ENCODE peak calls at places on chromosome 14, in eight cellular contexts. Z, G, Q, M, H, X, N and L are unnamed samples.

GRCh38 chr14:104442107-104442551 is 137.4 kb upstream of the C14orf180 start:
- DNase-seq in H (no peak), N (no peak), Q (no peak), X (no peak), G (no peak), M (no peak), Z (no peak), L (no peak)

GRCh38 chr14:71725802-71726638 is 206.2 kb upstream of the RGS6 start:
- DNase-seq in H (peak; percentile 47), M (peak; percentile 87), Z (no peak), Q (peak; percentile 28), X (no peak), N (peak; percentile 58), G (no peak), L (peak; percentile 80)

GRCh38 chr14:99744873-99745224 is 48.4 kb upstream of the EML1 start:
- DNase-seq in X (no peak), Q (no peak), N (no peak), M (no peak), H (no peak), G (no peak), Z (no peak), L (peak; percentile 41)

GRCh38 chr14:91888641-91889476 is 21.5 kb upstream of the TC2N start:
- DNase-seq in M (no peak), Z (no peak), H (no peak), N (no peak), G (no peak), Q (no peak), X (no peak), L (no peak)

GRCh38 chr14:98826618-98827017 is 445.4 kb downstream of the BCL11B start:
- DNase-seq in Z (no peak), M (no peak), H (no peak), X (no peak), G (no peak), N (no peak), Q (no peak), L (no peak)

GRCh38 chr14:40847496-40847895 is 759.2 kb upstream of the LRFN5 start:
- DNase-seq in M (no peak), X (no peak), Z (no peak), H (no peak), Q (no peak), G (no peak), N (no peak), L (no peak)

GRCh38 chr14:31164115-31164514 is 43.5 kb downstream of the HECTD1 start:
- DNase-seq in G (no peak), H (no peak), N (no peak), M (no peak), X (no peak), Q (no peak), Z (no peak), L (peak; percentile 16)

GRCh38 chr14:64089920-64090319 is 204.3 kb downstream of the ESR2 start:
- DNase-seq in Z (no peak), N (no peak), G (no peak), X (no peak), Q (no peak), H (peak; percentile 14), M (no peak), L (peak; percentile 30)

GRCh38 chr14:21505009-21505553 is 6.1 kb downstream of the METTL3 start:
- DNase-seq in Q (no peak), N (no peak), G (no peak), Z (no peak), H (no peak), X (no peak), M (no peak), L (no peak)

GRCh38 chr14:24147761-24148428 is 597 bp downstream of the RNF31 start:
- DNase-seq in Q (no peak), M (no peak), X (peak; percentile 53), G (no peak), N (no peak), Z (no peak), H (no peak), L (no peak)

GRCh38 chr14:69657961-69658360 is 46.6 kb downstream of the SUSD6 start:
- DNase-seq in X (peak; percentile 54), M (peak; percentile 48), G (peak; percentile 34), H (no peak), N (no peak), Q (no peak), Z (peak; percentile 72), L (peak; percentile 94)

GRCh38 chr14:93113678-93114067 is 2.1 kb downstream of the ITPK1 start:
- DNase-seq in Z (no peak), N (no peak), Q (no peak), M (no peak), G (no peak), X (no peak), H (no peak), L (no peak)
- H3K4me3 ChIP-seq in Z (no peak overlapping the region), N (peak overlapping the region; percentile 68), Q (peak overlapping the region; percentile 60), M (no peak overlapping the region), G (peak overlapping the region; percentile 69), X (no peak overlapping the region), H (no peak overlapping the region), L (peak overlapping the region; percentile 70)

GRCh38 chr14:90191585-90191984 is 64.8 kb upstream of the PSMC1 start:
- DNase-seq in M (no peak), X (no peak), N (no peak), Z (no peak), Q (no peak), G (no peak), H (no peak), L (no peak)
- TF ChIP-seq CTCF in M (no peak), X (no peak), N (no peak), Z (no peak), Q (no peak), G (no peak), H (no peak), L (no peak)

DNA sequence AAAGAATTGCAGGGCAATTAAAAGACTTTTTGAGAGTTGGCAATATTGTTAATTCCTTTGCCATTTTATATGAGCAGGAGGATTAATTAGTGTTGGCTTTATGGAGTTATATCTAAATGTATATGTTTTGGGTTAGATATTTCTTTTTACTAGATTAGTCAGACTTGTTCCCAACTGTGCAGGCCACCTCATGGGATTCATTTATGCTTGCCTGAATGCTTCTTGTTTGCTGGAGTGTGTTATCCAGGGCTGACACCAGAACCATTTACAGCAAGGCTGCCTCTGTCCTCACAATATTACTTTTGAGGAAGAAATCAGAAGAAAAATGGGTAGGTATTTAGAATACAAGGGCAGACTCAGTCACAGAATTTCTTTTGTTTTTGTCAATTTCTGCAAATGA is 192.5 kb downstream of the KTN1 start:
- DNase-seq in H (no peak), X (no peak), Z (no peak), N (no peak), M (no peak), G (no peak), Q (no peak), L (no peak)
- H3K4me3 ChIP-seq in H (no peak overlapping the region), X (no peak overlapping the region), Z (no peak overlapping the region), N (no peak overlapping the region), M (no peak overlapping the region), G (no peak overlapping the region), Q (no peak overlapping the region), L (no peak overlapping the region)

GRCh38 chr14:85527458-85527857 is 2.5 kb upstream of the FLRT2 start:
- DNase-seq in M (peak; percentile 59), N (no peak), X (no peak), Q (no peak), Z (no peak), G (no peak), H (no peak), L (peak; percentile 28)
- TF ChIP-seq CTCF in M (no peak), N (no peak), X (no peak), Q (no peak), Z (no peak), G (no peak), H (no peak), L (no peak)